ENCODE peak calls at places on chromosomes 3 and 15, in six cellular contexts. V is EH; Z is amygdala; R is neuronal stem cell; T is A172; L is stimulated activated CD4-positive, alpha-beta T cell treated with anti-CD3 and anti-CD28 coated beads, Interleukin-4, amount 100 ng/mL, for 48 hours. I is an unnamed sample.

GRCh38 chr3:142850395-142851023 is 38.4 kb downstream of the PCOLCE2 start:
- DNase-seq in V (peak; percentile 92), Z (no peak), R (no peak), T (peak; percentile 92), L (no peak), I (peak; percentile 47)

GRCh38 chr3:114427407-114428172 is 133.8 kb downstream of the TIGIT start:
- DNase-seq in V (no peak), Z (no peak), R (no peak), T (no peak), L (no peak), I (no peak)

GRCh38 chr3:154954750-154955149 is 125.4 kb upstream of the MME start:
- DNase-seq in V (peak; percentile 67), Z (no peak), R (no peak), T (peak; percentile 22), L (no peak), I (peak; percentile 75)

GRCh38 chr15:80476036-80476435 is 71.9 kb downstream of the ARNT2 start:
- DNase-seq in V (no peak), Z (no peak), R (no peak), T (no peak), L (no peak), I (no peak)

GRCh38 chr3:31288641-31289100 is 244.1 kb upstream of the STT3B start:
- DNase-seq in V (peak; percentile 50), Z (no peak), R (peak; percentile 74), T (peak; percentile 84), L (peak; percentile 24), I (peak; percentile 75)

GRCh38 chr15:80694624-80695098 is 449 bp upstream of the ABHD17C start:
- DNase-seq in V (peak; percentile 61), Z (no peak), R (no peak), T (no peak), L (no peak), I (peak; percentile 25)

GRCh38 chr3:29922990-29923746 is 642.3 kb downstream of the RBMS3 start:
- DNase-seq in V (peak; percentile 87), Z (no peak), R (no peak), T (peak; percentile 85), L (no peak), I (peak; percentile 68)

GRCh38 chr3:58063424-58063823 is 55.2 kb downstream of the FLNB start:
- DNase-seq in V (peak; percentile 85), Z (no peak), R (no peak), T (peak; percentile 85), L (no peak), I (no peak)

GRCh38 chr3:46017720-46018119 is 9.6 kb downstream of the XCR1 start:
- DNase-seq in V (peak; percentile 11), Z (no peak), R (no peak), T (no peak), L (no peak), I (no peak)